ENCODE peak calls at places on chromosomes 2 and 18, in eight cellular contexts. G is cardiac muscle cell; B is iPS DF 6.9; X is lung; F is mammary epithelial cell; K is left lung; V is lower lobe of right lung; I is CD8-positive, alpha-beta memory T cell. J is an unnamed sample.

GRCh38 chr2:12685956-12686355 is 30.8 kb upstream of the TRIB2 start:
- DNase-seq in B (no peak), X (no peak), I (no peak), V (no peak), G (no peak), F (no peak), K (no peak), J (no peak)

GRCh38 chr2:79941172-79941571 is 363.4 kb downstream of the LRRTM1 start:
- DNase-seq in I (no peak), B (no peak), F (no peak), V (no peak), X (no peak), G (no peak), K (no peak), J (no peak)

GRCh38 chr2:158688722-158689121 is 106.4 kb upstream of the DAPL1 start:
- DNase-seq in V (no peak), B (no peak), I (no peak), F (peak; percentile 74), X (no peak), K (no peak), G (peak; percentile 46), J (no peak)

GRCh38 chr2:100809486-100809885 is 10.5 kb upstream of the NPAS2 start:
- DNase-seq in X (no peak), V (no peak), I (no peak), K (no peak), F (no peak), B (no peak), G (peak; percentile 66), J (no peak)

GRCh38 chr18:36714476-36714875 is 114.3 kb downstream of the TPGS2 start:
- DNase-seq in V (no peak), F (no peak), B (no peak), K (no peak), I (no peak), G (no peak), X (no peak), J (no peak)

GRCh38 chr2:216694201-216694825 is 1.0 kb downstream of the IGFBP5 start:
- DNase-seq in F (peak; percentile 26), K (peak; percentile 85), I (no peak), X (no peak), G (peak; percentile 42), V (peak; percentile 59), B (no peak), J (peak; percentile 83)

GRCh38 chr18:6776193-6776592 is 46.7 kb downstream of the ARHGAP28 start:
- DNase-seq in X (no peak), K (no peak), V (no peak), B (no peak), F (no peak), G (peak; percentile 91), I (no peak), J (no peak)

GRCh38 chr18:26386002-26386401 is 159.8 kb downstream of the TAF4B start:
- DNase-seq in K (no peak), F (peak; percentile 62), B (no peak), V (no peak), G (peak; percentile 92), X (no peak), I (no peak), J (no peak)

GRCh38 chr2:233387667-233388528 is 33.6 kb downstream of the DGKD start:
- DNase-seq in X (peak; percentile 89), B (no peak), I (no peak), K (peak; percentile 85), F (no peak), V (peak; percentile 84), G (peak; percentile 98), J (peak; percentile 94)

GRCh38 chr2:9779572-9780264 is 63.6 kb upstream of the TAF1B start:
- DNase-seq in X (no peak), B (no peak), I (peak; percentile 44), F (no peak), G (no peak), K (no peak), V (peak; percentile 46), J (no peak)

GRCh38 chr2:40204268-40204667 is 247.6 kb downstream of the SLC8A1 start:
- DNase-seq in X (no peak), F (no peak), B (no peak), I (no peak), K (no peak), V (no peak), G (no peak), J (no peak)

GRCh38 chr2:106068415-106068814 is 125.7 kb downstream of the UXS1 start:
- DNase-seq in I (no peak), G (no peak), K (no peak), V (no peak), B (no peak), F (no peak), X (peak; percentile 10), J (no peak)

GRCh38 chr2:104859310-104860130 is 5.6 kb downstream of the POU3F3 start:
- DNase-seq in B (no peak), V (no peak), F (no peak), K (no peak), G (no peak), I (no peak), X (no peak), J (no peak)

GRCh38 chr2:236547725-236548124 is 21.9 kb upstream of the ACKR3 start:
- DNase-seq in X (no peak), I (no peak), F (no peak), V (no peak), K (no peak), B (no peak), G (no peak), J (no peak)

GRCh38 chr2:71545572-71546274 is 92.4 kb downstream of the DYSF start:
- DNase-seq in F (peak; percentile 30), X (no peak), I (no peak), V (no peak), B (peak; percentile 81), G (peak; percentile 88), K (no peak), J (no peak)

GRCh38 chr2:75289771-75290170 is 90.5 kb upstream of the TACR1 start:
- DNase-seq in F (peak; percentile 26), K (no peak), B (no peak), V (no peak), G (no peak), X (no peak), I (no peak), J (no peak)
- H3K4me1 ChIP-seq in F (peaks cover 16% of the 10 kb centered on the region), K (peaks cover 9% of the 10 kb centered on the region), B (no peaks in the 10 kb centered on the region), V (no peaks in the 10 kb centered on the region), G (no peaks in the 10 kb centered on the region), X (no peaks in the 10 kb centered on the region), I (no peaks in the 10 kb centered on the region), J (no peaks in the 10 kb centered on the region)

GRCh38 chr2:197306691-197307030 is 3.9 kb downstream of the ANKRD44 start:
- DNase-seq in F (peak; percentile 54), K (peak; percentile 69), V (peak; percentile 55), G (no peak), X (peak; percentile 48), I (peak; percentile 23), B (no peak), J (peak; percentile 88)

GRCh38 chr2:197307933-197308521 is 2.6 kb downstream of the ANKRD44 start:
- DNase-seq in K (peak; percentile 79), G (no peak), I (no peak), B (no peak), X (no peak), F (no peak), V (no peak), J (no peak)

GRCh38 chr2:197306024-197306690 is 4.4 kb downstream of the ANKRD44 start:
- DNase-seq in K (no peak), X (no peak), B (no peak), V (no peak), G (no peak), I (no peak), F (no peak), J (no peak)

GRCh38 chr2:197308635-197309368 is 1.8 kb downstream of the ANKRD44 start:
- DNase-seq in X (no peak), I (no peak), B (no peak), K (no peak), V (no peak), G (no peak), F (no peak), J (no peak)

DNA sequence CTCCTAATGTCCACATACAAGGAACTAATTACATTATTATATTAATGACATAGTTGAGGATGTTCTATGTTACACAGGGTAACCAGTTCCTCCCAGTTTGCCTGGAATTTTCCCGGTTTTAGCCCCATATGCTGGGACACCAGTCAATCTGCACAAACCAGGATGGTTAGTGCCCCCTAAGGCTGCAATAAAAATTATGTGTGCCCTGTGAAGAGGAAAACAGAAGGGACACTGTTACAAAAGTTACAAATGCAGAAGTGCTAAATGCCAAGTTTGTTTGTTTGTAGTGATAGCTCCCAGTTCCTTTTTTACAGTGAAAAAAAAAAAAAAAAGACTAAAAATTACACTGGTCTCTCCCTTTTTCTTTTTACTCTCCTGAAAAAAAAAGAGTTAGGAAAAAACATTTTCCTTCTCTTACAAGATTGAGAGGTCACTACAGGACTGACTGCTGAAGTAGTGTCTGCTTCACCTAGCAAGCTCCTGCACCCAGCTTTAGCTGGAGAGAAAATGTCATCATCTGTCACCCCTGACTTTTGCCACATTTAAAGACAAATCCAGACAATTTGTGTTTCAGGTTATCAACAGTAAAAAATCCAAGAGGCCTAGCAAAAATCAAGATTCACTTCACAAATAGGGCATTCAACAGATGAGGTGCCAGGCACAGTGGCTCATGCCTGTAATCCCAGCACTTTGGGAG is 3.2 kb downstream of the ANKRD44 start:
- DNase-seq in I (no peak), G (no peak), V (no peak), X (no peak), K (no peak), B (no peak), F (no peak), J (no peak)
- H3K4me3 ChIP-seq in I (peak overlapping the region; percentile 85), G (no peak overlapping the region), V (peak overlapping the region; percentile 13), X (no peak overlapping the region), K (no peak overlapping the region), B (no peak overlapping the region), F (no peak overlapping the region), J (no peak overlapping the region)

GRCh38 chr2:42917374-42918017 is 125.1 kb upstream of the HAAO start:
- DNase-seq in G (peak; percentile 95), I (no peak), K (no peak), V (no peak), F (no peak), B (no peak), X (peak; percentile 61), J (peak; percentile 58)
- H3K4me1 ChIP-seq in G (no peaks in the 10 kb centered on the region), I (no peaks in the 10 kb centered on the region), K (peaks cover 7% of the 10 kb centered on the region), V (peaks cover 34% of the 10 kb centered on the region), F (no peaks in the 10 kb centered on the region), B (no peaks in the 10 kb centered on the region), X (peaks cover 14% of the 10 kb centered on the region), J (peaks cover 28% of the 10 kb centered on the region)

GRCh38 chr18:80009661-80010550 is 21.5 kb upstream of the TXNL4A start:
- DNase-seq in F (peak; percentile 80), V (no peak), K (no peak), I (no peak), B (no peak), X (peak; percentile 56), G (peak; percentile 98), J (peak; percentile 92)

GRCh38 chr18:80012714-80013113 is 21.5 kb upstream of the RBFA start:
- DNase-seq in X (no peak), B (no peak), G (no peak), F (no peak), K (no peak), V (no peak), I (no peak), J (no peak)

GRCh38 chr18:80006726-80007125 is 18.4 kb upstream of the TXNL4A start:
- DNase-seq in K (no peak), B (no peak), I (no peak), F (no peak), X (no peak), V (no peak), G (no peak), J (no peak)

GRCh38 chr18:80004600-80005342 is 16.4 kb upstream of the TXNL4A start:
- DNase-seq in X (no peak), F (no peak), V (no peak), B (no peak), K (no peak), G (no peak), I (no peak), J (no peak)

GRCh38 chr18:80010551-80010906 is 22.2 kb upstream of the TXNL4A start:
- DNase-seq in F (no peak), K (no peak), B (no peak), I (no peak), V (no peak), X (no peak), G (no peak), J (no peak)
- H3K4me3 ChIP-seq in F (no peak overlapping the region), K (no peak overlapping the region), B (no peak overlapping the region), I (no peak overlapping the region), V (no peak overlapping the region), X (no peak overlapping the region), G (no peak overlapping the region), J (no peak overlapping the region)

J was measured in tibial artery.